ENCODE peak calls at places on chromosomes 3 and 15, in eight cellular contexts. J is lower leg skin; Y is occipital lobe; N is effector memory CD8-positive, alpha-beta T cell; U is GM23338; P is retinal pigment epithelial cell; D is adrenal gland; E is astrocyte. O is an unnamed sample.
A peak's percentile ranks its signal among the peaks of the same experiment; 100 is the strongest.

GRCh38 chr3:43181202-43181910 is 75.5 kb upstream of the POMGNT2 start:
- DNase-seq in U (no peak), E (no peak), D (no peak), Y (no peak), J (no peak), P (no peak), N (peak; percentile 28), O (peak; percentile 43)

GRCh38 chr3:194487289-194488006 is 646 bp upstream of the ATP13A3 start:
- DNase-seq in E (no peak), P (no peak), N (peak; percentile 12), U (peak; percentile 77), Y (no peak), D (peak; percentile 45), J (peak; percentile 90), O (no peak)

GRCh38 chr3:136586580-136586979 is 165.6 kb downstream of the STAG1 start:
- DNase-seq in E (no peak), J (no peak), D (no peak), Y (no peak), P (no peak), U (no peak), N (no peak), O (no peak)

GRCh38 chr15:94674251-94674650 is 442.9 kb downstream of the MCTP2 start:
- DNase-seq in E (peak; percentile 49), U (no peak), P (no peak), N (no peak), D (no peak), Y (no peak), J (no peak), O (no peak)

GRCh38 chr3:179093807-179094206 is 22.2 kb upstream of the ZMAT3 start:
- DNase-seq in N (no peak), D (no peak), P (no peak), Y (no peak), U (peak; percentile 12), J (no peak), E (peak; percentile 71), O (no peak)

GRCh38 chr15:94478763-94479162 is 247.4 kb downstream of the MCTP2 start:
- DNase-seq in P (no peak), J (no peak), E (no peak), U (no peak), D (no peak), N (no peak), Y (no peak), O (no peak)

GRCh38 chr3:18423401-18424212 is 1.5 kb downstream of the SATB1 start:
- DNase-seq in N (peak; percentile 12), U (peak; percentile 72), D (peak; percentile 31), P (no peak), J (peak; percentile 86), E (peak; percentile 54), Y (no peak), O (no peak)

GRCh38 chr3:188947983-188948657 is 223.7 kb upstream of the TPRG1 start:
- DNase-seq in E (peak; percentile 95), N (no peak), U (peak; percentile 89), P (peak; percentile 98), D (peak; percentile 99), J (peak; percentile 98), Y (peak; percentile 89), O (no peak)

GRCh38 chr15:86394866-86395265 is 315.2 kb downstream of the AGBL1 start:
- DNase-seq in D (no peak), P (no peak), E (no peak), Y (no peak), U (no peak), J (no peak), N (no peak), O (no peak)

GRCh38 chr3:73917643-73918042 is 292.9 kb upstream of the PDZRN3 start:
- DNase-seq in U (no peak), J (no peak), P (no peak), Y (no peak), E (no peak), D (no peak), N (no peak), O (no peak)

GRCh38 chr15:95371664-95372063 is 958.8 kb upstream of the NR2F2 start:
- DNase-seq in N (no peak), E (peak; percentile 28), U (no peak), Y (no peak), P (no peak), J (no peak), D (no peak), O (no peak)

GRCh38 chr3:184814214-184814613 is 2.2 kb downstream of the VPS8 start:
- DNase-seq in U (no peak), D (no peak), N (no peak), Y (no peak), E (peak; percentile 8), J (no peak), P (no peak), O (no peak)

GRCh38 chr15:39127925-39128617 is 452.8 kb upstream of the THBS1 start:
- DNase-seq in U (peak; percentile 50), E (peak; percentile 99), P (peak; percentile 86), Y (no peak), D (no peak), J (no peak), N (no peak), O (no peak)

GRCh38 chr15:67839358-67839928 is 402 bp downstream of the RNU6-1 start:
- DNase-seq in J (no peak), Y (no peak), U (no peak), D (no peak), N (no peak), P (no peak), E (peak; percentile 28), O (no peak)

O was measured in stimulated activated CD4-positive, alpha-beta T cell treated with anti-CD3 and anti-CD28 coated beads, Interleukin-15, amount 100 ng/mL, for 48 hours.